ENCODE peak calls at places on chromosomes 5 and 9, in seven cellular contexts. V is body of pancreas, L is IMR-90, Q is HCT116, D is lower leg skin, A is heart left ventricle, F is uterus. E is an unnamed sample.

GRCh38 chr5:126499742-126500396 is 76.7 kb downstream of the GRAMD2B start:
- DNase-seq in V (no peak), L (no peak), Q (peak; percentile 24), D (no peak), A (no peak), F (no peak), E (no peak)

GRCh38 chr5:179006564-179006963 is 11.4 kb upstream of the GRM6 start:
- DNase-seq in V (no peak), L (no peak), Q (no peak), D (no peak), A (no peak), F (no peak), E (no peak)

GRCh38 chr5:108432024-108432423 is 50.1 kb upstream of the FBXL17 start:
- DNase-seq in V (no peak), L (peak; percentile 51), Q (no peak), D (no peak), A (no peak), F (no peak), E (no peak)

GRCh38 chr5:153425914-153426313 is 64.6 kb upstream of the GRIA1 start:
- DNase-seq in V (no peak), L (no peak), Q (peak; percentile 6), D (no peak), A (no peak), F (no peak), E (no peak)

GRCh38 chr5:41686191-41686590 is 175.8 kb upstream of the PLCXD3 start:
- DNase-seq in V (no peak), L (no peak), Q (no peak), D (no peak), A (no peak), F (no peak), E (no peak)

GRCh38 chr5:168916852-168917251 is 337.7 kb upstream of the PANK3 start:
- DNase-seq in V (no peak), L (no peak), Q (no peak), D (no peak), A (no peak), F (no peak), E (no peak)

GRCh38 chr9:96176901-96177718 is 124.9 kb downstream of the HSD17B3 start:
- DNase-seq in V (peak; percentile 43), L (no peak), Q (no peak), D (no peak), A (no peak), F (no peak), E (no peak)

GRCh38 chr5:171369056-171369455 is 18.6 kb upstream of the NPM1 start:
- DNase-seq in V (no peak), L (no peak), Q (no peak), D (no peak), A (no peak), F (no peak), E (no peak)

GRCh38 chr9:96859461-96860198 is 5.3 kb upstream of the ZNF782 start:
- DNase-seq in V (peak; percentile 17), L (peak; percentile 76), Q (no peak), D (no peak), A (no peak), F (no peak), E (no peak)

GRCh38 chr9:137989999-137990715 is 112.6 kb downstream of the CACNA1B start:
- DNase-seq in V (no peak), L (no peak), Q (no peak), D (no peak), A (peak; percentile 9), F (no peak), E (no peak)

GRCh38 chr5:139710370-139711066 is 62.4 kb downstream of the CXXC5 start:
- DNase-seq in V (peak; percentile 76), L (peak; percentile 39), Q (no peak), D (no peak), A (peak; percentile 68), F (peak; percentile 56), E (peak; percentile 65)

GRCh38 chr5:139709587-139710369 is 61.6 kb downstream of the CXXC5 start:
- DNase-seq in V (peak; percentile 28), L (no peak), Q (no peak), D (no peak), A (peak; percentile 79), F (no peak), E (no peak)

GRCh38 chr5:139711852-139712171 is 63.7 kb downstream of the CXXC5 start:
- DNase-seq in V (peak; percentile 39), L (no peak), Q (no peak), D (no peak), A (no peak), F (no peak), E (no peak)

GRCh38 chr5:139708877-139709586 is 60.9 kb downstream of the CXXC5 start:
- DNase-seq in V (peak; percentile 84), L (peak; percentile 28), Q (no peak), D (no peak), A (no peak), F (peak; percentile 73), E (peak; percentile 91)

DNA sequence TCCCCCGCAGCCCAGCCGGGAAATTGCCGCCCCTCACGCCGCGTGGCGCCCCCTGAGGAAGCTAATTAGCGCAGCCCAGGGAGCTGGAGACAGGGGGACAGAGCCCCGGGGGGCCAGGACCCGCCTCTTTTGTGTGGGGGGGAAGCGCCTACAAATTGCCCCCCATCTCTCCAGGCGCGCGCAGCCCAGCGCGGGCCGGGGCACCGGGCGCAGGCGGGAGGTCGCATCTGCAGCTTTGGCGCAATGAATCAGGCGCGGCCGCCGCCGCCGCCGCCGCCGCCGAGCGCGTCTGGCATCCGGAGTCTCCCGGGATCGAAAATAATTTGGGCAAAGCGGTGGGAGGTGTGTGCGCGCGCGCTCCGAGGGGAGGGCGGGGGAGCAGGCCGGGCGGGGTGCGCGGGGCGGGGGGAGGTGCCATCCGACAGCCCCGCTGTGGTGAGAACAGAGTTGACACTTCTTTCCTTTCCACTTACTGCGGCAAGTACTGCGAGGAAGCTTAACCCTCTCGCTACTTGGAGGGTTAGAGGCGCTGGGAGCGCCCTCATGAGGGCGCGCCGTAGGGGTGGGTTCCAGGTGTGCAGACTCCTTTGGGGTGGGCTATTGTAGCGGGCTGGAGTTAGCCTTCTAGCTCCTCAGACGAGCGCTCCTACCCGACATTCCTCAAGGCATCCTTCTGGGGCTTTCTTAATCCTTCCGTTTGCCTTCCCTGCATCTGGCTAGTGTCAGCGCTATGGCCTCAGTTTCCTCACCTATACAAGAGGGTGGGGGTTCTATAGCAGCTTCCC is 63.1 kb downstream of the CXXC5 start:
- DNase-seq in V (peak; percentile 43), L (peak; percentile 28), Q (no peak), D (no peak), A (peak; percentile 56), F (peak; percentile 54), E (no peak)
- TF ChIP-seq POLR2A in V (no peak), L (no peak), Q (no peak), D (no peak), A (no peak), F (no peak), E (peak; percentile 33)

GRCh38 chr5:139141410-139141809 is 56.8 kb downstream of the SIL1 start:
- DNase-seq in V (no peak), L (no peak), Q (no peak), D (no peak), A (no peak), F (peak; percentile 38), E (no peak)

GRCh38 chr5:139141841-139142240 is 56.3 kb downstream of the SIL1 start:
- DNase-seq in V (peak; percentile 88), L (peak; percentile 91), Q (peak; percentile 1), D (no peak), A (peak; percentile 66), F (peak; percentile 60), E (no peak)

GRCh38 chr5:139138790-139139189 is 59.4 kb downstream of the SIL1 start:
- DNase-seq in V (peak; percentile 60), L (peak; percentile 56), Q (peak; percentile 45), D (no peak), A (peak; percentile 43), F (no peak), E (peak; percentile 73)

GRCh38 chr5:139138109-139138508 is 60.1 kb downstream of the SIL1 start:
- DNase-seq in V (no peak), L (peak; percentile 39), Q (no peak), D (no peak), A (no peak), F (no peak), E (no peak)

DNA sequence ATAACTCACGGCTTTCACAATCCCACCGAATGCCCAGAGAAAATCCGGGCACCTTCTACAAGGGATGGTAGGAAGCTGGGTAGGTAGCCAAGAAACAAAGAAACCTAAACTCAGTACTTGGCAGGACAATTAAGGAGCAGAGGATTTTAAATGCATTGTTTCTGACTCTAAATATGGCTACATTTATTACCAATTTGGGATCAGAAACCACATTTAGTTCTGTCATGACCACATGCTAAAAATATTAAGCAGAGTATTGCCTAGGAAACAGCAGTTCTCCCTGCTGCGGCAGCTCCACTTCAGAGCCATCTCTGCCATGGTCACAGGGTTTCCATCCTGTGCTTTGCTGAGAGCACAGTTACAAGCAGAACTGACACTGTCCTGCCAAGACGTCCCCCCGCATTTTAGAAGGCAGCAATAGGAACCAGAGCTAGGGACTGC is 57.5 kb downstream of the SIL1 start:
- DNase-seq in V (no peak), L (peak; percentile 30), Q (no peak), D (no peak), A (no peak), F (peak; percentile 30), E (no peak)
- TF ChIP-seq POLR2A in V (no peak), L (no peak), Q (no peak), D (no peak), A (no peak), F (no peak), E (no peak)

DNA sequence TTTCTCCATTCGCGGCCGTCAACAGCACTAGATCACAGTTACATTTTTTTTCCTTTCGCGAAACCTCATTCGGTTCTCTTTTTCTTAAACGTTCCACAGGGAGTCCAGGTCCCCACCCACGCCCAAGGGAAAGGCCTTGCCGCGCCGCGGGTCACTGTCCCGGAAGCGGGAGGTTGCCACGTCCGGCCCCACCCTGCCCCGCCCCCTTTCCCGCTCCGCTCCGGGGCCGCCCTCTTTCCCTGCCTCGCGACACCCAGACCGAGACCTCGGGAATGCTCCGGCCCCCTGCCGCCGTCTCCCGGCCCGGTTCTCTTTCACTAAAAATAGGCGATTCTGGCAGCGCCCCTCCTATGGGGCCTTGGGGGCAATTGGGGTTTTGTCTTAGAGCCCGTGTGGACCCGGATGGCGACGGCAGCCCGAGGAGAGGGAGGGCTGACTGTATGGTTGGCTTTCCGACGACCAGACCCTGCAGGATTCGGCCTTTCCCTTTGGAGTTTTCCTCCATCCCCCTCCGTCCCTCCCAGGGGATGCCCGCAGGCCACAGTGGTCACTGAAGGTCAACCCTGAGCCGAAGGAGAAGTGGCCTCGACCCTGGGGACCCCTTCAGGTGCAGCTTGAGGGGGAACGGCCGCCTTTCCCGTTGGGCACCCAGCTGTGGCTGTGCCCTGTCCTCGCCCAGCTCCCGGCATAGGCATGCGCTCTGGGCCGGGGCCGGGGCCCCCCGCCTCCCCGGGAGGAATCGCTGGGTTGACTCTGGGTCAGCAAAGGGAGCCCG is 2.8 kb upstream of the RACK1 start:
- DNase-seq in V (peak; percentile 90), L (peak; percentile 78), Q (peak; percentile 62), D (peak; percentile 98), A (peak; percentile 92), F (peak; percentile 91), E (peak; percentile 67)
- TF ChIP-seq POLR2A in V (peak; percentile 78), L (peak; percentile 78), Q (peak; percentile 19), D (no peak), A (peak; percentile 21), F (peak; percentile 71), E (peak; percentile 32)

DNA sequence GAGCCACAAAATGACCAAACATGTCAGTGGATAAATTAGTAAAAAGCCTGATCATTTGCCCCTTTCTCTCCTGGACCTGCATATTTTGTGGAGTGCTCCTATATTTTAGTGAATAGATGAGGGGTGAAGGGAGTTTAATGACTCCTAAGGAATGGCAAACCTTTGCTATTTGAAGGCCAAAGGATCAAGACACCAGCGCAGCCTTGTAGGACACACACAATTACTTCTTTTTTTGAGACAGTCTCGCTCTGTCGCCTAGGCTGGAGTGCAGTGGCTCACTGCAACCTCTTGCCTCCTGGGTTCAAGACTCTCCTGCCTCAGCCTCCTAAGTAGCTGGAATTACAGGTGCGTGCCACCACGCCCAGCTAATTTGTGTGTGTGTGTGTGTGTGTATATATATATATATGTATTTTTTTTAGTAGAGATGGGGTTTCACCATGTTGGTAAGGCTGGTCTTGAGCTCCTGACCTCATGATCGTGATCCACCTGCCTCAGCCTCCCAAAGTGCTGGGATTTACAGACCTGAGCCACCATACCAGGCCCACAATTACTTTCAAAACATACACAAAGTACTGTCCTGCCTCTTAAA is 60.5 kb downstream of the CSNK1A1 start:
- DNase-seq in V (no peak), L (no peak), Q (no peak), D (no peak), A (no peak), F (no peak), E (no peak)
- TF ChIP-seq POLR2A in V (no peak), L (peak; percentile 4), Q (no peak), D (no peak), A (no peak), F (no peak), E (no peak)